ENCODE peak calls at places on chromosomes 13 and 19, in six cellular contexts. Y is fibroblast of lung, U is WTC11, C is Peyer's patch, M is sigmoid colon, V is esophagus squamous epithelium. R is an unnamed sample.
A peak's percentile ranks its signal among the peaks of the same experiment; 100 is the strongest.

GRCh38 chr19:7627166-7627565 is 2.2 kb downstream of the XAB2 start:
- DNase-seq in M (no peak), Y (no peak), U (no peak), V (no peak), C (no peak), R (no peak)

GRCh38 chr13:50589139-50589538 is 254.4 kb downstream of the DLEU7 start:
- DNase-seq in V (no peak), U (no peak), Y (peak; percentile 80), M (no peak), C (no peak), R (no peak)

GRCh38 chr13:113034451-113035208 is 65.6 kb downstream of the MCF2L start:
- DNase-seq in V (no peak), M (no peak), Y (peak; percentile 72), U (peak; percentile 66), C (no peak), R (no peak)

GRCh38 chr13:112873851-112874750 is 94.9 kb upstream of the MCF2L start:
- DNase-seq in Y (peak; percentile 64), V (peak; percentile 22), C (peak; percentile 82), U (peak; percentile 87), M (peak; percentile 86), R (peak; percentile 90)

GRCh38 chr13:110415669-110416068 is 108.6 kb downstream of the COL4A2 start:
- DNase-seq in V (no peak), Y (no peak), M (no peak), U (no peak), C (no peak), R (no peak)

GRCh38 chr19:28727133-28727834 is 485.7 kb downstream of the UQCRFS1 start:
- DNase-seq in V (no peak), C (no peak), U (peak; percentile 89), M (no peak), Y (peak; percentile 34), R (no peak)

GRCh38 chr13:42377640-42378382 is 105.9 kb downstream of the AKAP11 start:
- DNase-seq in C (peak; percentile 53), U (no peak), Y (no peak), V (no peak), M (no peak), R (no peak)

GRCh38 chr13:42747399-42747873 is 33.9 kb upstream of the FAM216B start:
- DNase-seq in M (no peak), Y (peak; percentile 99), U (no peak), C (no peak), V (no peak), R (no peak)

GRCh38 chr19:23522431-23522830 is 127.2 kb upstream of the ZNF91 start:
- DNase-seq in V (no peak), U (no peak), M (no peak), C (no peak), Y (no peak), R (no peak)

GRCh38 chr13:94195715-94196114 is 283.8 kb downstream of the DCT start:
- DNase-seq in Y (peak; percentile 77), U (no peak), C (no peak), V (no peak), M (no peak), R (no peak)

GRCh38 chr19:30173593-30174356 is 198.4 kb upstream of the ZNF536 start:
- DNase-seq in V (no peak), C (no peak), M (no peak), Y (no peak), U (no peak), R (peak; percentile 53)

GRCh38 chr13:101453784-101454201 is 1.3 kb downstream of the ITGBL1 start:
- DNase-seq in M (no peak), U (peak; percentile 61), V (no peak), Y (no peak), C (no peak), R (no peak)

GRCh38 chr13:92826197-92826596 is 400.4 kb upstream of the GPC6 start:
- DNase-seq in Y (no peak), C (no peak), U (no peak), M (no peak), V (no peak), R (no peak)

GRCh38 chr19:18251587-18252369 is 22.5 kb downstream of the IQCN start:
- DNase-seq in Y (peak; percentile 66), V (no peak), M (peak; percentile 85), U (peak; percentile 93), C (peak; percentile 71), R (no peak)

GRCh38 chr19:1907563-1908363 is 2.6 kb downstream of the ADAT3 start:
- DNase-seq in U (no peak), V (no peak), Y (no peak), C (no peak), M (no peak), R (no peak)

GRCh38 chr13:99422556-99423220 is 78.6 kb upstream of the TM9SF2 start:
- DNase-seq in M (no peak), U (no peak), C (no peak), V (no peak), Y (no peak), R (no peak)

GRCh38 chr19:20359933-20360720 is 193.1 kb downstream of the ZNF486 start:
- DNase-seq in M (no peak), V (no peak), Y (no peak), C (no peak), U (peak; percentile 80), R (no peak)

GRCh38 chr13:20349564-20350379 is 117.7 kb upstream of the GJB6 start:
- DNase-seq in C (no peak), U (no peak), V (no peak), M (no peak), Y (no peak), R (no peak)

GRCh38 chr13:111904166-111904565 is 162.8 kb upstream of the SOX1 start:
- DNase-seq in M (peak; percentile 18), U (peak; percentile 5), Y (no peak), V (no peak), C (no peak), R (no peak)

GRCh38 chr19:33638167-33639033 is 16.6 kb downstream of the CHST8 start:
- DNase-seq in V (no peak), M (peak; percentile 40), Y (no peak), C (no peak), U (no peak), R (peak; percentile 21)

GRCh38 chr19:49666120-49666444 is 349 bp downstream of the BCL2L12 start:
- DNase-seq in M (no peak), U (peak; percentile 60), V (no peak), Y (peak; percentile 39), C (no peak), R (no peak)
- TF ChIP-seq CTCF in M (no peak), U (no peak), V (no peak), Y (peak; percentile 2), C (no peak), R (peak; percentile 34)

GRCh38 chr19:39253374-39254149 is 4.9 kb upstream of the IFNL4 start:
- DNase-seq in M (no peak), V (no peak), Y (no peak), U (no peak), C (no peak), R (no peak)
- TF ChIP-seq CTCF in M (no peak), V (no peak), Y (no peak), U (no peak), C (no peak), R (no peak)

DNA sequence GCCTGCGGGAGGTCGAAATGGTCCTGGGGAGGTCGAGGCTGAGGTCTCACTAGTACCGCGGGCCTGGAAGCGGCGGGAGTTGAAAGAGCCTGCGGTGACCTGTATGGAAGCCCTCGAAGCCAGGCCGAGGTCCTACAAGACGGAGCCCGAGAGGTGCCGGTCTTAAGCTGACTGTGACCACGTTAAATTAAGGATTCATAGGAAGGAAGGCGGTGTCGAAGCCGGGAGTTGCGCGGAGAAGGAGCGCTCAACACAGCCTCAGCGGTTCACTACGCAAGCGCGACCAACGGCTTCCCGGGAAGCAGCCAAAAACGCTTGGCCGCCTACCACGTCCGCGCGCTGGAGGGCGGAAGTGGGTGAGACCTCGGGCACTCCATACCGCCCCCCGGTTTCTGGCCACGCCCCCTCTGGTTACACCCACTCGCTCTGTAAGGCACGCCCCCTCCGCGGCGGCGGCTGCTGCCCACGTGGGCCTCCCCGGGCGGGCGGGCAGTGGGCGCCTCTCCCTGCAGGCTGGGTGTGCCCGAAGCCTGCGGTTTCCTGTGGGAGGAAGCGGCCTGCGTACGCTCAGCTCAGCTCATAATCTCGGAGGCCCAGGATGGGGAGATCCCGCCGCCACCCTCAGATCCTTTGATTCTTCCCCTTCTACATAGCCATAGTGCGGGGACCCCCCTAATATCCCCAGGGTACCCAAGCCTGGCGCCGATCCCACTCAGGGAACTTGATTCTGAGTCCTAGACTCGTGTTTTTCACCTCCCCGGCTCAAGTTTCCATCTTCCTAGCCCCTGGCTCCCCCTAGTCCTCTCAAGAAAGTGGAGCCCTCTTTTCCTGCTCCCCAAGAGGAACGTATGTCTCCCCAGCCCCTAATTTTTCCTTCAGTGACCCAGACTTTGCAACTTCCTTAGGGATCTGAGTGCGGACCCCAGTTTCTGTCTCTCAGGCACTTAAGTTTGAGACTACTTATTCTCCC is 3.4 kb upstream of the EMP3 start:
- DNase-seq in C (peak; percentile 100), U (peak; percentile 97), Y (peak; percentile 99), M (peak; percentile 100), V (peak; percentile 95), R (peak; percentile 99)
- TF ChIP-seq CTCF in C (no peak), U (no peak), Y (no peak), M (no peak), V (no peak), R (no peak)

GRCh38 chr13:24541127-24541475 is 28.5 kb upstream of the PARP4 start:
- DNase-seq in C (no peak), U (no peak), M (no peak), Y (no peak), V (no peak), R (peak; percentile 73)

GRCh38 chr13:24539500-24540165 is 27.1 kb upstream of the PARP4 start:
- DNase-seq in V (no peak), C (no peak), U (no peak), Y (no peak), M (no peak), R (peak; percentile 61)

GRCh38 chr13:24540236-24541126 is 27.9 kb upstream of the PARP4 start:
- DNase-seq in M (no peak), U (peak; percentile 78), V (no peak), C (no peak), Y (no peak), R (peak; percentile 81)
- TF ChIP-seq CTCF in M (no peak), U (peak; percentile 60), V (no peak), C (no peak), Y (no peak), R (peak; percentile 56)

DNA sequence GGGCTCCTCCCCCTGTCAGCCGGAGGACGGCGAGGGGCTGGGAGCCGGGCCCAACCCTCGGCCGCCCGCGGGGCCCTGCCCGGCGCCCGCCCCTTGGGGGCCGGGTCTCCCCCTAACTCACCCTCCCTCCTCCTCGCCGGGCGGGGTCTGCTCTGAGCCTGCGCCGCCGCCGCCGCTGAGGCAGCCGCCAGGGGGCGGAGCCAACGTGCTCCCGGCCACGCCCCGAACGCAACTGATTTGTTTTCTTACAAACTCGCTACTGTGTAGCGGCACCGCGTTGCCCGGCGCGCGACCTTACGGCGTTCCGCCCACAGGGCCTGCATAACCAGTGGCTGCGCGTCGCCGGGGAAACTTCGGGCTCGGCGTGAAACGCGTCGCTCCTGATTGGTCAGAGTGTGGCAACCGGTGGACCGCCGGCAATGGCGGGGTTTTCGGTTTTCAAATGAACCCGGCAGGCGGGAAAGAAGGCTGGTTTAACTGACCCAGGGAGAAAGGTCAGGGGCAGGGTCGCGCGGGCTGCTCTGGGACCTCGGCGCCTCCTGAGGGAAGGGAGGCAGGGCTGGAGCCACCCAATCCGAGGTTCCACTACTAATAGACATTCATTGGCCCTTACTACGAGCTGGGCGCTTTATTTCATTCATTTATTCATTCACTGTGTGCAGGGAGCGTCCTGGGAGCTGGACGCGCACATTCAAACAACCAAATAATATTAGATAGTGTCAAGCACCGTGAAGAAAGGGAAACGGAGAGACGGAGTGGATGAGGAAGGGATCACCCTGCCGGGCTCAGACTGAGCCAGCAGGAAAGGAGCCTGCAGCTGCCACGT is at the start of gene CDKN2D:
- DNase-seq in V (peak; percentile 97), U (peak; percentile 100), Y (peak; percentile 99), M (peak; percentile 100), C (peak; percentile 99), R (peak; percentile 100)
- TF ChIP-seq CTCF in V (peak; percentile 81), U (no peak), Y (peak; percentile 2), M (no peak), C (peak; percentile 81), R (peak; percentile 24)

GRCh38 chr13:44989071-44989889 is at the start of the genes GPALPP1 and NUFIP1:
- DNase-seq in U (peak; percentile 89), Y (peak; percentile 95), V (peak; percentile 60), C (peak; percentile 93), M (peak; percentile 95), R (peak; percentile 94)
- TF ChIP-seq CTCF in U (no peak), Y (no peak), V (no peak), C (peak; percentile 10), M (no peak), R (peak; percentile 58)